ENCODE peak calls at places on chromosome 16, in eight cellular contexts. J is GM12865; E is HCT116; C is EH; Y is progenitor cell of endocrine pancreas; S is stimulated activated CD4-positive, alpha-beta T cell treated with anti-CD3 and anti-CD28 coated beads, Interleukin-15, amount 100 ng/mL, for 48 hours; H is cerebellar cortex; U is heart left ventricle. X is an unnamed sample.

GRCh38 chr16:50501251-50501650 is 46.9 kb upstream of the NKD1 start:
- DNase-seq in J (no peak), E (no peak), C (no peak), Y (no peak), S (no peak), H (no peak), U (no peak), X (no peak)

GRCh38 chr16:716250-716607 is 1.3 kb downstream of the METRN start:
- DNase-seq in J (no peak), E (no peak), C (peak; percentile 75), Y (peak; percentile 57), S (no peak), H (peak; percentile 81), U (no peak), X (peak; percentile 37)

GRCh38 chr16:695355-696089 is 5.3 kb upstream of the WDR24 start:
- DNase-seq in J (peak; percentile 70), E (no peak), C (no peak), Y (no peak), S (no peak), H (no peak), U (no peak), X (peak; percentile 57)

GRCh38 chr16:49600976-49601375 is 227.4 kb downstream of the C16orf78 start:
- DNase-seq in J (no peak), E (no peak), C (no peak), Y (no peak), S (no peak), H (no peak), U (no peak), X (no peak)

GRCh38 chr16:71867934-71868333 is 16.0 kb downstream of the ZNF821 start:
- DNase-seq in J (no peak), E (no peak), C (no peak), Y (no peak), S (no peak), H (peak; percentile 74), U (no peak), X (no peak)

GRCh38 chr16:27978876-27979275 is 84.6 kb downstream of the GSG1L start:
- DNase-seq in J (no peak), E (no peak), C (no peak), Y (no peak), S (no peak), H (no peak), U (no peak), X (no peak)

GRCh38 chr16:58256108-58256507 is 38.7 kb downstream of the PRSS54 start:
- DNase-seq in J (no peak), E (no peak), C (no peak), Y (no peak), S (no peak), H (no peak), U (no peak), X (no peak)

GRCh38 chr16:65319621-65320231 is 197.9 kb upstream of the CDH11 start:
- DNase-seq in J (no peak), E (no peak), C (peak; percentile 52), Y (no peak), S (no peak), H (no peak), U (no peak), X (no peak)

GRCh38 chr16:12127244-12127643 is 150.7 kb downstream of the SNX29 start:
- DNase-seq in J (no peak), E (no peak), C (no peak), Y (no peak), S (no peak), H (no peak), U (no peak), X (no peak)

GRCh38 chr16:50202926-50203624 is 50.0 kb downstream of the TENT4B start:
- DNase-seq in J (no peak), E (peak; percentile 62), C (peak; percentile 97), Y (no peak), S (no peak), H (no peak), U (no peak), X (peak; percentile 78)

GRCh38 chr16:23145186-23145585 is 4.1 kb downstream of the USP31 start:
- DNase-seq in J (no peak), E (no peak), C (no peak), Y (no peak), S (no peak), H (peak; percentile 50), U (no peak), X (peak; percentile 75)

GRCh38 chr16:65725156-65725845 is 603.4 kb upstream of the CDH11 start:
- DNase-seq in J (no peak), E (no peak), C (peak; percentile 67), Y (no peak), S (no peak), H (no peak), U (no peak), X (peak; percentile 23)

GRCh38 chr16:72927199-72928088 is 120.5 kb downstream of the ZFHX3 start:
- DNase-seq in J (no peak), E (no peak), C (peak; percentile 86), Y (no peak), S (no peak), H (no peak), U (no peak), X (peak; percentile 86)

GRCh38 chr16:60945225-60945624 is 1091.0 kb downstream of the CDH8 start:
- DNase-seq in J (no peak), E (no peak), C (no peak), Y (peak; percentile 55), S (no peak), H (no peak), U (no peak), X (no peak)

GRCh38 chr16:1828645-1829410 is 1.8 kb downstream of the FAHD1 start:
- DNase-seq in J (no peak), E (no peak), C (no peak), Y (no peak), S (no peak), H (no peak), U (no peak), X (no peak)

GRCh38 chr16:1068451-1068850 is 4.1 kb upstream of the SSTR5 start:
- DNase-seq in J (no peak), E (no peak), C (no peak), Y (no peak), S (no peak), H (no peak), U (no peak), X (no peak)

GRCh38 chr16:57534881-57535658 is 1.3 kb downstream of the CCDC102A start:
- DNase-seq in J (no peak), E (no peak), C (no peak), Y (no peak), S (no peak), H (no peak), U (no peak), X (no peak)

GRCh38 chr16:85094812-85095211 is 17.5 kb downstream of the CIBAR2 start:
- DNase-seq in J (no peak), E (no peak), C (no peak), Y (no peak), S (no peak), H (no peak), U (no peak), X (no peak)

GRCh38 chr16:58685084-58685449 is 497 bp upstream of the SLC38A7 start:
- DNase-seq in J (no peak), E (no peak), C (no peak), Y (no peak), S (no peak), H (no peak), U (no peak), X (no peak)

GRCh38 chr16:10850478-10850850 is 26.5 kb upstream of the CIITA start:
- DNase-seq in J (no peak), E (no peak), C (no peak), Y (no peak), S (no peak), H (no peak), U (no peak), X (no peak)

GRCh38 chr16:81599034-81599744 is 154.6 kb downstream of the CMIP start:
- DNase-seq in J (no peak), E (no peak), C (no peak), Y (no peak), S (no peak), H (no peak), U (peak; percentile 25), X (peak; percentile 23)

GRCh38 chr16:50388491-50388890 is 19.7 kb upstream of the BRD7 start:
- DNase-seq in J (no peak), E (no peak), C (no peak), Y (no peak), S (no peak), H (peak; percentile 93), U (no peak), X (no peak)

GRCh38 chr16:72752004-72752695 is 295.8 kb downstream of the ZFHX3 start:
- DNase-seq in J (no peak), E (no peak), C (no peak), Y (no peak), S (no peak), H (no peak), U (no peak), X (no peak)

GRCh38 chr16:84864266-84864955 is 44.6 kb downstream of the CRISPLD2 start:
- DNase-seq in J (no peak), E (no peak), C (no peak), Y (no peak), S (no peak), H (no peak), U (peak; percentile 31), X (no peak)